ENCODE peak calls at places on chromosomes 13 and 19, in four cellular contexts. A is dorsolateral prefrontal cortex, Z is breast epithelium, P is fibroblast of lung. C is an unnamed sample.

GRCh38 chr13:80436571-80437169 is 95.7 kb upstream of the SPRY2 start:
- DNase-seq in P (peak; percentile 42), Z (no peak), A (no peak), C (no peak)

GRCh38 chr13:109497917-109498316 is 288.5 kb downstream of the IRS2 start:
- DNase-seq in P (no peak), Z (no peak), A (no peak), C (no peak)

GRCh38 chr13:40077396-40078027 is 422.1 kb downstream of the COG6 start:
- DNase-seq in Z (no peak), P (no peak), A (no peak), C (no peak)

GRCh38 chr19:12788682-12789097 is 2.6 kb upstream of the JUNB start:
- DNase-seq in Z (peak; percentile 72), A (peak; percentile 72), P (no peak), C (no peak)

GRCh38 chr13:41780736-41781708 is 179.9 kb downstream of the VWA8 start:
- DNase-seq in P (peak; percentile 89), Z (peak; percentile 37), A (no peak), C (no peak)

GRCh38 chr13:42894765-42895181 is 97.3 kb downstream of the EPSTI1 start:
- DNase-seq in Z (no peak), P (peak; percentile 6), A (no peak), C (no peak)

GRCh38 chr19:6765738-6766356 is 1.4 kb downstream of the SH2D3A start:
- DNase-seq in Z (peak; percentile 97), P (no peak), A (no peak), C (no peak)

GRCh38 chr13:24112791-24113190 is 47.7 kb upstream of the SPATA13 start:
- DNase-seq in A (no peak), Z (no peak), P (peak; percentile 74), C (no peak)

GRCh38 chr13:25752957-25753540 is 298.8 kb downstream of the SHISA2 start:
- DNase-seq in P (peak; percentile 95), Z (no peak), A (no peak), C (no peak)

GRCh38 chr13:62702502-62702901 is 1286.9 kb upstream of the PCDH20 start:
- DNase-seq in Z (no peak), P (no peak), A (no peak), C (no peak)

GRCh38 chr13:106617561-106617960 is 49.6 kb upstream of the ARGLU1 start:
- DNase-seq in A (no peak), Z (no peak), P (peak; percentile 70), C (no peak)

GRCh38 chr13:60226507-60226906 is 62.8 kb upstream of the DIAPH3 start:
- DNase-seq in P (peak; percentile 14), A (no peak), Z (no peak), C (no peak)

GRCh38 chr13:109867766-109868165 is 81.4 kb upstream of the IRS2 start:
- DNase-seq in A (no peak), Z (no peak), P (no peak), C (no peak)

GRCh38 chr13:33799950-33800592 is 17.9 kb upstream of the RFC3 start:
- DNase-seq in P (peak; percentile 48), A (no peak), Z (no peak), C (no peak)

GRCh38 chr19:41597600-41598041 is 21.7 kb downstream of the CEACAM21 start:
- DNase-seq in Z (peak; percentile 49), P (peak; percentile 42), A (peak; percentile 48), C (peak; percentile 60)

GRCh38 chr19:8335343-8336071 is 7.6 kb downstream of the KANK3 start:
- DNase-seq in P (no peak), A (no peak), Z (no peak), C (no peak)

DNA sequence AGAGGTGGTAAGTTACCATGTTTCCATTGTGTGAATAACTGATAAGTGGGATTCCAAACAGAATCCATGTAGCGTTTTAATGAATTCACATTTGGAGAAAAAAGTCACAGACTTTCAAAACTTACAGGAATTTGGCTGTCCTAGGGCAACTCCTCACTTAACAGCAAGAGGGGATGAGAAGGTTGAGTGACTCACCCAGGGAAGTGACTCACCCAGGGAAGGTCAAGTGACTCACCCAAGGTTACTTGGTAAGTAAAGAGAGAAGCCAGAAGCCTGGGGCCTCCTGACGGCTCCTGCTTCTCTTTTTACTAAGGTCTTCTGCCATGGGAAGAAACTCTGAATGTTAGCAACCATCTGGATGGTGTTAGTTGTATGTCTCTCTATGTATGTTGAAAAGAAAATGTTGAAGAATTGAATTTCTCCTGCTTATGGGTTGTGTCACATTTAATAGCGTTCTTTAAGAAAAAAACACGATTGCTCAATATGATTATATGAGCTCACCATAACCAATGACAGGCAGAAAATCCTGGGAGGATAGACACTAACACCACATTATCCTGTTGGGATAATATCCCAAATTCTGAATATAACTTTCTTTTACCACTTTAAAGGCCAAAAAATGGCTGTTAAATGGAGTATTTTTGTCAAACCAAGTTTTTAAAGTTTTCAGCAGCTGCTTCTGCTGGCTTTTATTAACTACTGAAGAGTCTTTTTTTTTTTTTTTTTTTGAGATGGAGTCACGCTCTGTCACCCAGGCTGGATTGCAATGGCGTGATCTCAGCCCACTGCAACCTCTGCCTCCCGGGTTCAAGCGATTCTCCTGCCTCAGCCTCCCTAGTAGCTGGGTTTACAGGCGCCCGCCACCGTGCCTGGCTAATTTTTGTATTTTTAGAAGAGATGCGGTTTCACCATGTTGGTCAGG is 195.6 kb downstream of the GGACT start:
- DNase-seq in P (peak; percentile 100), Z (peak; percentile 48), A (no peak), C (peak; percentile 30)
- TF ChIP-seq CTCF in P (no peak), Z (no peak), A (no peak), C (no peak)

DNA sequence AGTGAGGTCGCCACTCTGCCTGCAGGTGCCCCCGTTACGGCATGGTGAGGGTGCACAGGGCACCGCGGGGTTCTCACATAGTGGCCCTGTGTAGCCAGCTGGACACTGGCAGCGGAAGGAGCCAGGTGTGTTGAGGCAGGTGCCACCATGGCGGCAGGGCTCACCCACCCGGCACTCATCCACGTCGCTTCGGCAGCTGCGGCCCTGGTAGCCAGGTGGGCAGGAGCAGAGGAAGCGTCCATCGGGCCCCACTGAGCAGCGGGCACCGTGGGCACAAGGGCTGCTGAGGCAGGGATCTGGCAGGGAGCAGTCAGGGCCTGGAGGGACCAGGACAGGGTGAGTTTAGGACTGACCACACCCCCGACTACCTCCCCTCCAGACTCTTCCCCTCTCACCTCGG is 8.8 kb downstream of the NOTCH3 start:
- DNase-seq in Z (no peak), P (no peak), A (no peak), C (no peak)
- H3K27ac ChIP-seq in Z (no peak overlapping the region), P (no peak overlapping the region), A (no peak overlapping the region), C (no peak overlapping the region)

GRCh38 chr13:112062619-112063308 is 4.2 kb upstream of the SOX1 start:
- DNase-seq in P (no peak), A (no peak), Z (no peak), C (no peak)
- TF ChIP-seq CTCF in P (no peak), A (peak; percentile 45), Z (no peak), C (no peak)

GRCh38 chr19:49017666-49018351 is 918 bp upstream of the LHB start:
- DNase-seq in P (peak; percentile 66), Z (no peak), A (peak; percentile 17), C (peak; percentile 67)
- H3K27ac ChIP-seq in P (no peak overlapping the region), Z (no peak overlapping the region), A (no peak overlapping the region), C (no peak overlapping the region)

GRCh38 chr19:54806516-54806838 is 3.1 kb downstream of the KIR2DL4 start:
- DNase-seq in P (no peak), A (no peak), Z (no peak), C (no peak)

GRCh38 chr19:54805665-54806515 is 2.5 kb downstream of the KIR2DL4 start:
- DNase-seq in Z (no peak), A (no peak), P (no peak), C (no peak)

GRCh38 chr19:54804571-54804970 is 1.2 kb downstream of the KIR2DL4 start:
- DNase-seq in P (no peak), A (no peak), Z (no peak), C (no peak)

GRCh38 chr19:54804101-54804500 is 691 bp downstream of the KIR2DL4 start:
- DNase-seq in P (no peak), Z (no peak), A (no peak), C (no peak)

DNA sequence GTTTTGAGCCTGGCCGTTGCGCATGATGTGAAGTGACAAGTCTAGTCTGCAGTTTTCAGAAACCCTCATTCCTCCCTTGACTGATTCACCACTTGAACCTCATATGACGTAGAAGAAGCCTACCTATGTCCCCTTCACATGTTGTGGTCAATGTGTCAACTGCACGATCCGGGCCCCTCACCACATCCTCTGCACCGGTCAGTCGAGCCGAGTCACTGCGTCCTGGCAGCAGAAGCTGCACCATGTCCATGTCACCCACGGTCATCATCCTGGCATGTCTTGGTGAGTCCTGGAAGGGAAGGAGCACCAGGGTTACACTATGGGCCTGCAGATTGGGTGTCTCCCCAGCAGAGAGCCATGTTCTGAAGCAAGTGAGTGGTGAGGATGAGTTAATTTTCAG is at the start of gene KIR2DL4:
- DNase-seq in P (no peak), Z (no peak), A (no peak), C (no peak)
- TF ChIP-seq CTCF in P (no peak), Z (no peak), A (no peak), C (no peak)

DNA sequence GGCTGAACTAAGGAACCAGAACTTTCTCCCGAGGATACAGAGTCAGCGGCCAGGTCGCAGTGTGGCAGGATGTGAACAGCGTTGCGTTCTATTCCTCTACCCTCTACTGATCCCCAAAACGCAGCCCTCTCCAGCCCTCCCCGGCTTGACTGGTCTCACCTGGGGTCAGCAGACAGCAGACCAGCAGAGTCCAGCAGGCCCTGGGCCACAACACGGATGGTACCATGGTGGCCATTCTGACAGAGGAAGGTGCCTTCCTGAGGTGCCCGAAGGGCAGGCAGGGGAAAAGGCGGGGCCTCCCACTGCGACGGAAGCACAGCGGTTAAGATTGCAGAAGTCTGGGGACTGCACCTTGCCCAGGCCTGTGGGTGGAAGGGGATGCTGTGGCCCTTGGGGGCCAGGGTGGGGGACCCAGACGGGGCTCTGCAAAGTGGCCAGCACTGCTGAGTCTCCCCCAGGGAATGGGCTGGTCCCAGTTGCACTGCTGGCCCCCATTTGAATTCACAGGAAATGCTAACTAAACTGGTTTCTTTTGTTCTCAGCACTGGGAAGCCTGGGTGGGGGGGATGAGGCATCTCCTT is at the start of gene ICAM3:
- DNase-seq in P (no peak), Z (no peak), A (no peak), C (peak; percentile 53)
- H3K27ac ChIP-seq in P (no peak within 1 kb of the TSS), Z (no peak within 1 kb of the TSS), A (no peak within 1 kb of the TSS), C (peak within 1 kb of the TSS; percentile 16)

C was measured in CD4-positive, alpha-beta T cell.